ENCODE peak calls at places on chromosome 11, in four cellular contexts. One of them, this sample, is unnamed.

GRCh38 chr11:75031224-75031753 is 42.6 kb downstream of the NEU3 start:
- DNase-seq in right lobe of liver: peak; percentile 35
- DNase-seq in MM.1S: no peak
- DNase-seq in thoracic aorta: no peak
- DNase-seq in this sample: no peak

GRCh38 chr11:69311767-69312385 is 17.9 kb downstream of the MYEOV start:
- DNase-seq in right lobe of liver: no peak
- DNase-seq in MM.1S: no peak
- DNase-seq in thoracic aorta: no peak
- DNase-seq in this sample: no peak

GRCh38 chr11:97614571-97614970 is 1224.8 kb downstream of the JRKL start:
- DNase-seq in MM.1S: no peak
- DNase-seq in thoracic aorta: no peak
- DNase-seq in right lobe of liver: no peak
- DNase-seq in this sample: no peak

GRCh38 chr11:530960-531825 is 4.2 kb downstream of the HRAS start:
- DNase-seq in thoracic aorta: no peak
- DNase-seq in MM.1S: no peak
- DNase-seq in right lobe of liver: no peak
- DNase-seq in this sample: no peak

GRCh38 chr11:104609297-104609696 is 289.0 kb downstream of the CASP12 start:
- DNase-seq in thoracic aorta: no peak
- DNase-seq in MM.1S: peak; percentile 69
- DNase-seq in right lobe of liver: no peak
- DNase-seq in this sample: no peak

GRCh38 chr11:32420937-32421532 is 14.3 kb downstream of the WT1 start:
- DNase-seq in MM.1S: peak; percentile 83
- DNase-seq in right lobe of liver: no peak
- DNase-seq in thoracic aorta: no peak
- DNase-seq in this sample: no peak

GRCh38 chr11:62574363-62575057 is 819 bp upstream of the EEF1G start:
- DNase-seq in MM.1S: peak; percentile 23
- DNase-seq in thoracic aorta: no peak
- DNase-seq in right lobe of liver: peak; percentile 42
- DNase-seq in this sample: no peak

GRCh38 chr11:75771646-75772410 is 3.2 kb downstream of the DGAT2 start:
- DNase-seq in MM.1S: no peak
- DNase-seq in right lobe of liver: no peak
- DNase-seq in thoracic aorta: peak; percentile 14
- DNase-seq in this sample: peak; percentile 80

GRCh38 chr11:64436025-64436424 is 77.1 kb downstream of the RPS6KA4 start:
- DNase-seq in MM.1S: peak; percentile 67
- DNase-seq in right lobe of liver: no peak
- DNase-seq in thoracic aorta: no peak
- DNase-seq in this sample: peak; percentile 7

GRCh38 chr11:118607401-118608267 is at the start of gene PHLDB1:
- DNase-seq in MM.1S: no peak
- DNase-seq in thoracic aorta: no peak
- DNase-seq in right lobe of liver: peak; percentile 59
- DNase-seq in this sample: peak; percentile 71

GRCh38 chr11:65454696-65455456 is 32.3 kb downstream of the NEAT1 start:
- DNase-seq in right lobe of liver: peak; percentile 92
- DNase-seq in MM.1S: peak; percentile 86
- DNase-seq in thoracic aorta: peak; percentile 64
- DNase-seq in this sample: peak; percentile 93

GRCh38 chr11:14270690-14271542 is 88.1 kb downstream of the RRAS2 start:
- DNase-seq in thoracic aorta: no peak
- DNase-seq in right lobe of liver: no peak
- DNase-seq in MM.1S: peak; percentile 36
- DNase-seq in this sample: no peak

GRCh38 chr11:45079943-45080719 is 66.3 kb upstream of the PRDM11 start:
- DNase-seq in thoracic aorta: no peak
- DNase-seq in right lobe of liver: peak; percentile 33
- DNase-seq in MM.1S: peak; percentile 68
- DNase-seq in this sample: peak; percentile 69

GRCh38 chr11:64675417-64676252 is 47.4 kb downstream of the NRXN2 start:
- DNase-seq in MM.1S: no peak
- DNase-seq in thoracic aorta: peak; percentile 74
- DNase-seq in right lobe of liver: no peak
- DNase-seq in this sample: no peak

GRCh38 chr11:20042025-20042639 is 118.1 kb downstream of the DBX1 start:
- DNase-seq in right lobe of liver: no peak
- DNase-seq in MM.1S: no peak
- DNase-seq in thoracic aorta: no peak
- DNase-seq in this sample: no peak

GRCh38 chr11:130165601-130166456 is 6.2 kb downstream of the ST14 start:
- DNase-seq in thoracic aorta: no peak
- DNase-seq in right lobe of liver: no peak
- DNase-seq in MM.1S: no peak
- DNase-seq in this sample: no peak

GRCh38 chr11:78400701-78401100 is 16.9 kb downstream of the GAB2 start:
- DNase-seq in MM.1S: no peak
- DNase-seq in thoracic aorta: no peak
- DNase-seq in right lobe of liver: no peak
- DNase-seq in this sample: no peak

GRCh38 chr11:128201801-128202200 is 385.6 kb downstream of the ETS1 start:
- DNase-seq in right lobe of liver: no peak
- DNase-seq in thoracic aorta: no peak
- DNase-seq in MM.1S: no peak
- DNase-seq in this sample: no peak

GRCh38 chr11:2827792-2828191 is 57.8 kb downstream of the CDKN1C start:
- DNase-seq in thoracic aorta: no peak
- DNase-seq in right lobe of liver: no peak
- DNase-seq in MM.1S: no peak
- DNase-seq in this sample: peak; percentile 32
- H3K27ac ChIP-seq in thoracic aorta: no peak overlapping the region
- H3K27ac ChIP-seq in right lobe of liver: no peak overlapping the region
- H3K27ac ChIP-seq in MM.1S: no peak overlapping the region
- H3K27ac ChIP-seq in this sample: no peak overlapping the region

GRCh38 chr11:126214446-126215240 is 3.1 kb downstream of the FAM118B start:
- DNase-seq in MM.1S: no peak
- DNase-seq in thoracic aorta: no peak
- DNase-seq in right lobe of liver: no peak
- DNase-seq in this sample: no peak

GRCh38 chr11:126210871-126211235 is 597 bp downstream of the RPUSD4 start:
- DNase-seq in thoracic aorta: no peak
- DNase-seq in MM.1S: no peak
- DNase-seq in right lobe of liver: no peak
- DNase-seq in this sample: no peak

GRCh38 chr11:126211236-126212088 is at the start of the genes FAM118B and RPUSD4:
- DNase-seq in right lobe of liver: peak; percentile 98
- DNase-seq in MM.1S: peak; percentile 95
- DNase-seq in thoracic aorta: peak; percentile 98
- DNase-seq in this sample: peak; percentile 98

GRCh38 chr11:126216526-126217305 is 5.1 kb downstream of the FAM118B start:
- DNase-seq in MM.1S: no peak
- DNase-seq in thoracic aorta: no peak
- DNase-seq in right lobe of liver: no peak
- DNase-seq in this sample: no peak

GRCh38 chr11:126212089-126212660 is 593 bp downstream of the FAM118B start:
- DNase-seq in right lobe of liver: no peak
- DNase-seq in MM.1S: no peak
- DNase-seq in thoracic aorta: no peak
- DNase-seq in this sample: no peak
- H3K4me3 ChIP-seq in right lobe of liver: peak overlapping the region; percentile 57
- H3K4me3 ChIP-seq in MM.1S: peak overlapping the region; percentile 99
- H3K4me3 ChIP-seq in thoracic aorta: peak overlapping the region; percentile 97
- H3K4me3 ChIP-seq in this sample: peak overlapping the region; percentile 75

GRCh38 chr11:66749091-66749490 is 20.1 kb upstream of the SPTBN2 start:
- DNase-seq in right lobe of liver: no peak
- DNase-seq in thoracic aorta: no peak
- DNase-seq in MM.1S: no peak
- DNase-seq in this sample: no peak
- H3K27ac ChIP-seq in right lobe of liver: no peak overlapping the region
- H3K27ac ChIP-seq in thoracic aorta: no peak overlapping the region
- H3K27ac ChIP-seq in MM.1S: no peak overlapping the region
- H3K27ac ChIP-seq in this sample: no peak overlapping the region

DNA sequence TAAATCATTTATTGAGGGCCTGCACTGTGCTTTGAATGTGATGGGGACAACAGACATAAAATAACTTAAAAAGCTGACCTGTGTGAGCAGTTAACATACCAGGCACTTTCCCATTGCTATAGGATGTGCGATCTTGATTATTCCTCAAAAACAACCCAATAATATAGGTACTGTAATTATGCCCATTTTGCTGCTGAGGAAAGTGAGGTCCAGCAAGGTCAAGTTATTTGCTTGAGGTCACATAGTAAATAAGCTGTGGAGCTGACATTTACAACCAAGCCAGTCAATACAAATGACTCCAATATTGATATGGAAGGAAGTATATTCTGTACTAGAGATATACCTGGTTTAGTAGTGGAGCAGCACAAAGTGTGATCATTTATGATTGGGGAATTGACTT is 96.2 kb downstream of the TEAD1 start:
- DNase-seq in thoracic aorta: no peak
- DNase-seq in MM.1S: no peak
- DNase-seq in right lobe of liver: no peak
- DNase-seq in this sample: no peak
- H3K4me3 ChIP-seq in thoracic aorta: no peak overlapping the region
- H3K4me3 ChIP-seq in MM.1S: no peak overlapping the region
- H3K4me3 ChIP-seq in right lobe of liver: no peak overlapping the region
- H3K4me3 ChIP-seq in this sample: no peak overlapping the region

This sample was measured in lower lobe of right lung.